ENCODE peak calls at places on chromosomes 12 and 14, in four cellular contexts. C is CD8-positive, alpha-beta T cell; T is psoas muscle; L is ovary. F is an unnamed sample. For H3K36me3, the result is how much of the 10 kb centered on the place peaks cover.

GRCh38 chr12:116140559-116140958 is 136.9 kb downstream of the MED13L start:
- DNase-seq in C (no peak), T (no peak), L (no peak), F (no peak)

GRCh38 chr12:121793836-121794531 is 496 bp upstream of the RHOF start:
- DNase-seq in C (peak), T (peak), L (peak), F (peak)

GRCh38 chr12:29562167-29562776 is 64.8 kb upstream of the OVCH1 start:
- DNase-seq in C (no peak), T (no peak), L (no peak), F (no peak)

GRCh38 chr14:79395061-79395460 is 816.2 kb downstream of the DIO2 start:
- DNase-seq in C (no peak), T (no peak), L (no peak), F (no peak)

GRCh38 chr14:50064993-50065392 is 51.4 kb downstream of the VCPKMT start:
- DNase-seq in C (peak), T (no peak), L (no peak), F (no peak)

GRCh38 chr12:95804296-95804695 is 13.7 kb upstream of the NTN4 start:
- DNase-seq in C (no peak), T (no peak), L (no peak), F (no peak)

GRCh38 chr14:36509056-36509917 is 10.7 kb downstream of the NKX2-1 start:
- DNase-seq in C (no peak), T (no peak), L (no peak), F (peak)

GRCh38 chr12:122350444-122350843 is 72.0 kb downstream of the CLIP1 start:
- DNase-seq in C (no peak), T (peak), L (no peak), F (no peak)

GRCh38 chr12:76422878-76423438 is 74.7 kb upstream of the BBS10 start:
- DNase-seq in C (no peak), T (no peak), L (no peak), F (no peak)

GRCh38 chr14:104694991-104695659 is 5.7 kb downstream of the INF2 start:
- DNase-seq in C (peak), T (no peak), L (no peak), F (peak)

GRCh38 chr12:75526655-75527511 is 15.5 kb upstream of the KRR1 start:
- DNase-seq in C (no peak), T (no peak), L (no peak), F (peak)

GRCh38 chr14:58245562-58245961 is 919 bp downstream of the PSMA3 start:
- DNase-seq in C (no peak), T (no peak), L (no peak), F (no peak)

GRCh38 chr12:23028158-23028802 is 403.3 kb downstream of the ETNK1 start:
- DNase-seq in C (no peak), T (no peak), L (no peak), F (no peak)

GRCh38 chr14:103517626-103518415 is 4.8 kb downstream of the CKB start:
- DNase-seq in C (no peak), T (peak), L (peak), F (peak)

GRCh38 chr12:27279836-27280235 is 35.8 kb downstream of the STK38L start:
- DNase-seq in C (no peak), T (no peak), L (no peak), F (no peak)

GRCh38 chr14:91898256-91898843 is 31.0 kb upstream of the TC2N start:
- DNase-seq in C (no peak), T (no peak), L (no peak), F (no peak)

GRCh38 chr12:27823038-27823437 is 43.0 kb upstream of the MANSC4 start:
- DNase-seq in C (no peak), T (no peak), L (no peak), F (no peak)

GRCh38 chr12:116376354-116377193 is 99.1 kb upstream of the MED13L start:
- DNase-seq in C (no peak), T (no peak), L (no peak), F (no peak)

DNA sequence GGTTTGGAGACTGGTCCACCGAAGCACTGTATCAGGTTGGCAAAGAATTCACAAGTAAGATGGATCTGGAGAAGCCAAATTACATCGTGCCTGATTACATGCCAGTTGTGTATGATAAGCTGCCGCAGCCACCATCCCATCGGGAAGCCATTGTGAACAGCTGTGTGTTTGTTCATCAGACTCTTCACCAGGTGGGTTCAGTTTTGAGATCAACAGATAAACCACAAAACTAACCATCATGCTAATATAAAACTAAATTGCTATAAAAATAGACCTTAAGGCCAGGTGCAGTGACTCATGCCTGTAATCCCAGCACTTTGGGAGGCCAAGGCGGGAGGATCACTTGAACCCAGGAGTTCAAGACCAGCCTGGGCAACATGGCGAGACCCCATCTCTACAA is 58.9 kb downstream of the HSP90AA1 start:
- DNase-seq in C (no peak), T (no peak), L (no peak), F (no peak)
- H3K36me3 ChIP-seq in C (half or more), T (under half), L (under half), F (half or more)

DNA sequence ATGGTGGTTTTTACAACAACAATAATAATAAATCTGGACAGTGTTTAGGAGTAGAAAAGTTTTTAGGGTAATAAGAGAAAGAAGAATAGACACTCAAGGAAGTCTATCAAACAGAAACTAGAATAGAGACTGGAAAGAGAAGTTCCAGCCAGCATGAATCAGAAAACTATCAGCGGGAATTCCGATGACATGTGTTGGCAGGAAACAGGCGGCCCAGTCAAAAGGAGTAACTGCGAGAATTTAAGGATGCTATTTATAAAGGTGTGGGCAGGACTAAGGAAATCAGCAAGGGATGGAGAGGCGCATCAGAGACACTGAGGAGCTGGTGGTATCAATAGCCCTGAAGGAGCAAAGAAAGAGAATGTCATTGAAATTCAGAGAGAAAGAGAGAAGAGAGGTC is 89.9 kb downstream of the TBX5 start:
- DNase-seq in C (no peak), T (no peak), L (no peak), F (no peak)
- H3K4me3 ChIP-seq in C (no peak), T (no peak), L (no peak), F (no peak)

GRCh38 chr12:47364251-47364650 is 284.5 kb upstream of the AMIGO2 start:
- DNase-seq in C (no peak), T (no peak), L (no peak), F (no peak)

GRCh38 chr12:47366203-47366978 is 286.6 kb upstream of the AMIGO2 start:
- DNase-seq in C (no peak), T (no peak), L (no peak), F (no peak)

GRCh38 chr12:47362131-47362686 is 282.4 kb upstream of the AMIGO2 start:
- DNase-seq in C (no peak), T (no peak), L (no peak), F (no peak)

GRCh38 chr12:47360771-47361388 is 281.1 kb upstream of the AMIGO2 start:
- DNase-seq in C (peak), T (no peak), L (no peak), F (no peak)

DNA sequence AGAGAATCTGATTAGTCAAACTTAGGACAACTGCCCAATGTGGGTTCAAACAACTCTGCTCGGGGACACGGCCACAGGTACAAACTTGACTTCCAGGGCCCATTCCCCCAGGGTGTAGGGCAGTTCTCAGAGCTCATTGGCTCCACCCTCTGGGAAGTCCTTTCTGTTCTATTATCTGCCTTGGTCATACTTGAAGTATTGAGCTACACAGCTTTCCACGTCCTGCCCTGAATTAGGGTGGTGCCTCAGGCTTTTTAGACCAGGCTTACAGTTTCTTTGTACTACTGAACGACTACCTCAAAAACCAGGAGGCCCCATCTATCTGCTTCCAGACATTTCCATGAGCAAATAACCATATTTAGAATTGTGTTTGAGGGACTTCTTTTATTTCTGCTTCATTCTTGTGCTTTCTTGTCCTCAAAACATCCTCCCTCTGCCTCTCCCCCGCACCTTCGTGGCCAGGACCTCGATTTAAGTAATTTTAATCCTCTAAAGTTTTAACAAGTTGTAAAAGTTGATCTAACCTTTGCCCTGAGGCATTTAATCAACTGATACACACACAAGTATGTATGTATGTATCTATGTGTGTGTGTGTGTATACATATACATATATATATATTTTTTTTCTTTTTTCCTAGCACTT is 281.8 kb upstream of the AMIGO2 start:
- DNase-seq in C (peak), T (no peak), L (peak), F (peak)
- H3K36me3 ChIP-seq in C (under half), T (under half), L (under half), F (under half)

GRCh38 chr12:123391546-123392343 is 7.8 kb downstream of the KMT5A start:
- DNase-seq in C (no peak), T (peak), L (no peak), F (no peak)
- H3K4me3 ChIP-seq in C (no peak), T (no peak), L (no peak), F (no peak)

GRCh38 chr12:132129007-132129406 is 15.1 kb downstream of the DDX51 start:
- DNase-seq in C (no peak), T (no peak), L (no peak), F (no peak)

GRCh38 chr12:132125736-132126135 is 18.4 kb downstream of the DDX51 start:
- DNase-seq in C (no peak), T (peak), L (no peak), F (peak)

GRCh38 chr12:132124766-132125425 is 19.2 kb downstream of the DDX51 start:
- DNase-seq in C (no peak), T (no peak), L (no peak), F (no peak)

GRCh38 chr12:132123970-132124765 is 20.0 kb downstream of the DDX51 start:
- DNase-seq in C (no peak), T (no peak), L (no peak), F (no peak)

DNA sequence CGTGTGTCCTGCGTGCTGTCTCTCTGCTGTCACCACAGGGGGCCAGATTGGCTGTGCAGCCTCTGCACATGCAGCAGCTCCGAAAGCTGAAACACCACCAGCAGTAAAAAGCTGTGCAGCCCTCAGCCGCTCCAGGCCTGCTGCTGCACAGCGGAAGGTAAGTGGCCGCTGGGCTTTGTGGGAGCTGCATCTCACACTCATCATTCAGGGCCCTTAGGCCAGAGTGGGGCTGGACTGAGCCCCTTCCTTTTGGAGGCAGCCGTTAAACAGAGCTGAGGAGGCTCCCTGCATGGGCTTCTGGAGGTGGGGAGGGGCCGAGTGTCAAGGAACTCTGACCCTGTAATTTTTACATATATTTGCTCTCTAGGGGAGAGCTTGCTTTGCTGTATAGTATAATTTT is 17.1 kb downstream of the DDX51 start:
- DNase-seq in C (no peak), T (no peak), L (no peak), F (peak)
- H3K36me3 ChIP-seq in C (under half), T (under half), L (under half), F (under half)

GRCh38 chr14:53035336-53035735 is 84.5 kb upstream of the FERMT2 start:
- DNase-seq in C (no peak), T (no peak), L (no peak), F (no peak)
- H3K4me3 ChIP-seq in C (no peak), T (no peak), L (no peak), F (no peak)

DNA sequence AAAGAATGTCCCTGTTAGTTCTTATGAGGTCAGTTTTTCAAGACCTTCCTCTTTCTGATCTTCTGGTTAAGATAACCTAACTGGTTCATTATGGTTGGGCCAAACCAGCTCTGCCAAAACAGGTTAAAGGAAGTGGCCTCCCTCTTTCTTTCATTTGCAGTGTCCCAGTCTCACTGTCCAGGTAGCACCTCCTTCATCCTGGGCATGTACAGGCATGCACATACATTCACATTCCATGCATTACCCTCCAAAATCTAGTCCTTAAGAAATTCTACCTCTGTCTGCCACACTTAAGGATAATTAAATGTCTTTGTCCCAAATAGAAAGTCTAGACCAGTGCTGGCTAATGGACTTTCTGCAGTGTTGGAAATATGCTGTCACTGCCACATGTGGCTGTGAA is 169.2 kb downstream of the PCNX1 start:
- DNase-seq in C (no peak), T (no peak), L (no peak), F (no peak)
- H3K36me3 ChIP-seq in C (half or more), T (under half), L (under half), F (under half)

DNA sequence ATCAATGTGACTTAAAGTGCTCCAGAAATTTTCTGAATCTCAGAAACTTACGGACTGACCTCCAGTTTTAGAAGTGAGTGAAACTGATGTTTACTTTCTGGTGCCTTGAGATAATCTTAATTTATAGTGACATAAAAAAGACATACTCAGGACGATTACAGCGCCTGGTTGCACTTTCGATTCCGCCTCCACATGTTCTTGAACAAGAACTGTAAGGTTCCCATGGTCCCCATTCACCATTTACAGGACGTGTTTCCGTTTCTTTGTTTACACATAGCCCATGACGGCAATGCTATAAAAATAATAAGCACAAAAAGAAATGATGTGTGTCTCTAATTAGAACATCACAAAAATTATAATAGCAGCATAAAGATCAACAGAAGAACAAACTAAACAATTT is 98.2 kb downstream of the ADAMTS20 start:
- DNase-seq in C (no peak), T (no peak), L (no peak), F (no peak)
- H3K4me3 ChIP-seq in C (no peak), T (no peak), L (no peak), F (no peak)

GRCh38 chr14:68888883-68889282 is 90.2 kb downstream of the ACTN1 start:
- DNase-seq in C (no peak), T (peak), L (no peak), F (no peak)

GRCh38 chr14:68890173-68890931 is 88.8 kb downstream of the ACTN1 start:
- DNase-seq in C (no peak), T (peak), L (no peak), F (no peak)

GRCh38 chr14:68885226-68886108 is 92.6 kb upstream of the ZFP36L1 start:
- DNase-seq in C (no peak), T (peak), L (no peak), F (no peak)

GRCh38 chr14:68886109-68886434 is 93.0 kb downstream of the ACTN1 start:
- DNase-seq in C (no peak), T (no peak), L (no peak), F (no peak)

GRCh38 chr14:68888025-68888850 is 90.9 kb downstream of the ACTN1 start:
- DNase-seq in C (no peak), T (peak), L (no peak), F (no peak)
- H3K36me3 ChIP-seq in C (half or more), T (under half), L (under half), F (under half)